ENCODE peak calls at places on chromosomes 12 and 14, in five cellular contexts. K is GM12865; V is effector CD4-positive, alpha-beta T cell; L is RCC 7860; F is DMS153. B is an unnamed sample.

GRCh38 chr14:89702151-89702936 is 252.2 kb downstream of the EFCAB11 start:
- DNase-seq in K (peak), V (no peak), L (no peak), F (no peak), B (no peak)

GRCh38 chr12:48988030-48988649 is 10.0 kb downstream of the WNT1 start:
- DNase-seq in K (peak), V (peak), L (peak), F (peak), B (no peak)

GRCh38 chr14:89164168-89165074 is 252.6 kb downstream of the FOXN3 start:
- DNase-seq in K (peak), V (no peak), L (no peak), F (no peak), B (no peak)

GRCh38 chr14:103849151-103850013 is 2.0 kb upstream of the PPP1R13B start:
- DNase-seq in K (no peak), V (no peak), L (no peak), F (no peak), B (no peak)

GRCh38 chr12:75944097-75944904 is 87.3 kb downstream of the PHLDA1 start:
- DNase-seq in K (peak), V (no peak), L (peak), F (peak), B (peak)

GRCh38 chr14:69069020-69069421 is 83.9 kb downstream of the DCAF5 start:
- DNase-seq in K (no peak), V (no peak), L (peak), F (no peak), B (no peak)

GRCh38 chr14:69973846-69974245 is 94.6 kb downstream of the SMOC1 start:
- DNase-seq in K (no peak), V (no peak), L (no peak), F (no peak), B (no peak)

GRCh38 chr14:90402009-90402408 is 5.2 kb downstream of the CALM1 start:
- DNase-seq in K (no peak), V (no peak), L (no peak), F (no peak), B (no peak)

GRCh38 chr12:89490922-89491321 is 33.7 kb downstream of the GALNT4 start:
- DNase-seq in K (no peak), V (no peak), L (no peak), F (no peak), B (no peak)

GRCh38 chr12:96208346-96208745 is 14.2 kb downstream of the ELK3 start:
- DNase-seq in K (no peak), V (no peak), L (peak), F (no peak), B (no peak)